ENCODE peak calls at places on chromosome X, in ten cellular contexts. D is GM23248, V is IMR-90, Y is coronary artery, B is tibial nerve, M is kidney, X is endothelial cell of umbilical vein, R is mammary epithelial cell, E is uterus, G is fibroblast of lung. J is an unnamed sample.

GRCh38 chrX:122941801-122942200 is 242.3 kb upstream of the GRIA3 start:
- DNase-seq in D (no peak), V (no peak), Y (no peak), B (no peak), M (no peak), X (no peak), R (peak), E (no peak), G (no peak), J (no peak)

GRCh38 chrX:138191998-138192397 is 519.5 kb downstream of the FGF13 start:
- DNase-seq in D (peak), V (peak), Y (no peak), B (peak), M (no peak), X (no peak), R (peak), E (no peak), G (peak), J (peak)

GRCh38 chrX:134908235-134908834 is 82.5 kb upstream of the SMIM10 start:
- DNase-seq in D (peak), V (peak), Y (no peak), B (no peak), M (no peak), X (peak), R (peak), E (no peak), G (peak), J (peak)

GRCh38 chrX:9866633-9867032 is 80.4 kb downstream of the SHROOM2 start:
- DNase-seq in D (no peak), V (no peak), Y (no peak), B (no peak), M (no peak), X (peak), R (no peak), E (peak), G (peak), J (no peak)

GRCh38 chrX:16981980-16982379 is 35.5 kb downstream of the REPS2 start:
- DNase-seq in D (no peak), V (no peak), Y (no peak), B (no peak), M (no peak), X (no peak), R (no peak), E (no peak), G (no peak), J (no peak)

GRCh38 chrX:24282381-24283121 is 31.3 kb downstream of the SUPT20HL2 start:
- DNase-seq in D (peak), V (peak), Y (no peak), B (no peak), M (no peak), X (no peak), R (no peak), E (no peak), G (peak), J (no peak)

GRCh38 chrX:136268051-136269048 is 17.1 kb upstream of the MAP7D3 start:
- DNase-seq in D (peak), V (peak), Y (no peak), B (peak), M (no peak), X (peak), R (no peak), E (peak), G (peak), J (no peak)

GRCh38 chrX:151393514-151393913 is 3.5 kb upstream of the VMA21 start:
- DNase-seq in D (no peak), V (no peak), Y (no peak), B (no peak), M (no peak), X (no peak), R (no peak), E (no peak), G (no peak), J (no peak)

GRCh38 chrX:38260231-38260630 is 39.6 kb upstream of the SRPX start:
- DNase-seq in D (peak), V (peak), Y (no peak), B (no peak), M (no peak), X (peak), R (no peak), E (no peak), G (peak), J (peak)

GRCh38 chrX:38205037-38205436 is 15.6 kb downstream of the SRPX start:
- DNase-seq in D (no peak), V (no peak), Y (no peak), B (no peak), M (no peak), X (no peak), R (no peak), E (no peak), G (no peak), J (no peak)

GRCh38 chrX:71815906-71816156 is 52.7 kb downstream of the CXorf49B start:
- DNase-seq in D (no peak), V (no peak), Y (no peak), B (no peak), M (no peak), X (no peak), R (no peak), E (no peak), G (no peak), J (no peak)

GRCh38 chrX:155997436-155997835 is at the start of gene IL9R:
- DNase-seq in D (no peak), V (no peak), Y (no peak), B (no peak), M (no peak), X (no peak), R (no peak), E (no peak), G (no peak), J (no peak)

GRCh38 chrX:25175743-25176142 is 160.0 kb upstream of the ARX start:
- DNase-seq in D (no peak), V (no peak), Y (no peak), B (no peak), M (no peak), X (no peak), R (no peak), E (no peak), G (no peak), J (no peak)

GRCh38 chrX:45135616-45136015 is 65.1 kb downstream of the DIPK2B start:
- DNase-seq in D (no peak), V (no peak), Y (no peak), B (no peak), M (no peak), X (no peak), R (no peak), E (no peak), G (no peak), J (no peak)

GRCh38 chrX:131289527-131289926 is 421 bp upstream of the IGSF1 start:
- DNase-seq in D (no peak), V (no peak), Y (no peak), B (no peak), M (no peak), X (no peak), R (no peak), E (no peak), G (no peak), J (no peak)

GRCh38 chrX:46649421-46650260 is 76.1 kb downstream of the CHST7 start:
- DNase-seq in D (peak), V (peak), Y (no peak), B (no peak), M (no peak), X (peak), R (no peak), E (peak), G (peak), J (no peak)

GRCh38 chrX:46169808-46170207 is 375.4 kb downstream of the ZNF674 start:
- DNase-seq in D (peak), V (no peak), Y (no peak), B (no peak), M (no peak), X (no peak), R (peak), E (no peak), G (no peak), J (no peak)

GRCh38 chrX:116194649-116195048 is 24.1 kb downstream of the AGTR2 start:
- DNase-seq in D (no peak), V (no peak), Y (no peak), B (no peak), M (no peak), X (no peak), R (no peak), E (no peak), G (no peak), J (no peak)

GRCh38 chrX:19747672-19748610 is 139.5 kb downstream of the SH3KBP1 start:
- DNase-seq in D (no peak), V (no peak), Y (no peak), B (no peak), M (no peak), X (no peak), R (no peak), E (no peak), G (no peak), J (no peak)

GRCh38 chrX:1657367-1658082 is 42.7 kb downstream of the ASMT start:
- DNase-seq in D (peak), V (no peak), Y (no peak), B (no peak), M (no peak), X (peak), R (peak), E (peak), G (no peak), J (no peak)

GRCh38 chrX:139388234-139388633 is 142.3 kb upstream of the F9 start:
- DNase-seq in D (no peak), V (no peak), Y (no peak), B (no peak), M (no peak), X (no peak), R (no peak), E (no peak), G (no peak), J (no peak)

GRCh38 chrX:15107367-15107988 is 162.4 kb downstream of the ASB9 start:
- DNase-seq in D (no peak), V (no peak), Y (no peak), B (no peak), M (no peak), X (no peak), R (no peak), E (no peak), G (no peak), J (no peak)

GRCh38 chrX:55160685-55161552 is 59.2 kb upstream of the PAGE5 start:
- DNase-seq in D (peak), V (peak), Y (peak), B (peak), M (peak), X (peak), R (peak), E (peak), G (peak), J (peak)

GRCh38 chrX:22395372-22395771 is 122.7 kb downstream of the CBLL2 start:
- DNase-seq in D (peak), V (peak), Y (no peak), B (no peak), M (no peak), X (peak), R (peak), E (no peak), G (peak), J (peak)

GRCh38 chrX:9955506-9955905 is 11.7 kb upstream of the CLDN34 start:
- DNase-seq in D (peak), V (peak), Y (no peak), B (no peak), M (no peak), X (no peak), R (no peak), E (no peak), G (peak), J (peak)

GRCh38 chrX:129678176-129678880 is 23.6 kb upstream of the APLN start:
- DNase-seq in D (peak), V (no peak), Y (peak), B (no peak), M (peak), X (peak), R (no peak), E (peak), G (peak), J (no peak)

GRCh38 chrX:103063918-103064434 is at the start of gene BEX1:
- DNase-seq in D (peak), V (no peak), Y (no peak), B (no peak), M (peak), X (no peak), R (peak), E (peak), G (peak), J (peak)

GRCh38 chrX:40105016-40105790 is 7.4 kb upstream of the BCOR start:
- DNase-seq in D (peak), V (no peak), Y (no peak), B (no peak), M (peak), X (peak), R (peak), E (peak), G (no peak), J (no peak)

GRCh38 chrX:102008901-102009300 is 77.1 kb upstream of the ZMAT1 start:
- DNase-seq in D (no peak), V (no peak), Y (no peak), B (no peak), M (no peak), X (no peak), R (no peak), E (no peak), G (no peak), J (no peak)

GRCh38 chrX:49876750-49877149 is 2.5 kb upstream of the USP27X start:
- DNase-seq in D (peak), V (peak), Y (no peak), B (peak), M (no peak), X (peak), R (peak), E (no peak), G (peak), J (peak)

GRCh38 chrX:2967998-2968909 is 38.1 kb upstream of the ARSH start:
- DNase-seq in D (peak), V (peak), Y (no peak), B (no peak), M (no peak), X (peak), R (peak), E (no peak), G (peak), J (peak)

GRCh38 chrX:77003530-77003929 is 443.7 kb upstream of the FGF16 start:
- DNase-seq in D (no peak), V (no peak), Y (no peak), B (no peak), M (no peak), X (no peak), R (no peak), E (no peak), G (no peak), J (no peak)

GRCh38 chrX:123860983-123861382 is 1.1 kb downstream of the XIAP start:
- DNase-seq in D (peak), V (peak), Y (no peak), B (no peak), M (no peak), X (peak), R (peak), E (no peak), G (peak), J (peak)

GRCh38 chrX:55488559-55489314 is 911 bp downstream of the USP51 start:
- DNase-seq in D (peak), V (peak), Y (peak), B (peak), M (peak), X (peak), R (no peak), E (peak), G (peak), J (peak)

GRCh38 chrX:18441780-18442367 is 16.5 kb downstream of the CDKL5 start:
- DNase-seq in D (no peak), V (no peak), Y (no peak), B (no peak), M (no peak), X (no peak), R (no peak), E (no peak), G (no peak), J (no peak)

DNA sequence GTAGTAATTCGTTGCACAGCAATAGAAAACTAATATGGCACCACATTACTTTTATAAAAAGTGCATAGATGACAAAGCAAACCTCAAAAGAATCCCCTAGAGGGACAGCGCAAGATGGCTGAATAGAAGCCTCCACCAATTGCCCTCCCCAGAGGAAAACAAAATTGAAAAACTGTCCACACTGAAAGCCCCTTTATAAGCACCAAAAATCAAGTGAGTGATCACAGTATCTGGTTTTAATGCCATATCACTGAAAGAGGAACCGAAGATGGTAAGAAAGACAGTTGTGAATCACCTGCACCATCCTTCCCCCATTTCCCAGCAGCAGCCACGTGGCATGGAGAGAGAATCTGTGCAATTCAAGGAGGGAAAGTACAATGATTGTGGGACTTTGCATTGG is 522.2 kb downstream of the GLUD2 start:
- DNase-seq in D (no peak), V (no peak), Y (no peak), B (no peak), M (no peak), X (no peak), R (no peak), E (no peak), G (no peak), J (no peak)
- H3K27ac ChIP-seq in D (no peak), V (no peak), Y (no peak), B (no peak), M (no peak), X (no peak), R (no peak), E (no peak), G (no peak), J (no peak)

DNA sequence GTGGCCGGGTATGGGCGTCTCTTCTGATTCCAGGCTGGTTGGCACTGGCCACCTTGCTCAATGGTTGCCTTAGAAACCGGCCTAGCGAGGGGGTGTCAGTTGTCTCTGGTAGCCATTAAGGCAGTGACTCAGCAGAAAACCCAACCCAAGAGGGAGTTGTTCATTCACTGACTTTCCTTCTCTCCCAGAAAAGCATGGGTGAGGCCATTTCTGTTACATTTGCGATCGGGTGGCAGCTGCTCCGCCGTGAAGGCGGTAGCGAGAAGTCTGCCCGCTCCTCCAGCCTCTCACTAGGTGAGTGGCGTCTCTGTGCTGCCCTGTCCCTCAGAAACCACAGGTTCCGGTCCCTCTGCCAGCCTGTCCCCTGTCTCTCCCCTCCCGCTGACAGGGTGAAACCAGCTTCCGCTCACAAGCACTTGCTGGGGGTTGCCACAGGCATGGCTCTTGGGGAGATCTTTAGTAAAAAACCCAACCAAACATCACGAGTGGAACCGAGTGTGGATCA is 17.4 kb downstream of the IRAK1 start:
- DNase-seq in D (peak), V (peak), Y (no peak), B (no peak), M (no peak), X (no peak), R (no peak), E (no peak), G (peak), J (no peak)
- H3K4me3 ChIP-seq in D (peak), V (no peak), Y (no peak), B (no peak), M (no peak), X (no peak), R (no peak), E (no peak), G (no peak), J (no peak)

GRCh38 chrX:132750312-132751042 is 208.0 kb downstream of the HS6ST2 start:
- DNase-seq in D (no peak), V (no peak), Y (no peak), B (no peak), M (no peak), X (no peak), R (no peak), E (no peak), G (no peak), J (no peak)

GRCh38 chrX:132748909-132749308 is 209.5 kb downstream of the HS6ST2 start:
- DNase-seq in D (no peak), V (no peak), Y (no peak), B (no peak), M (no peak), X (no peak), R (no peak), E (no peak), G (no peak), J (no peak)

GRCh38 chrX:132749406-132749805 is 209.0 kb downstream of the HS6ST2 start:
- DNase-seq in D (no peak), V (no peak), Y (no peak), B (no peak), M (no peak), X (no peak), R (no peak), E (no peak), G (no peak), J (no peak)

GRCh38 chrX:132748268-132748667 is 210.2 kb downstream of the HS6ST2 start:
- DNase-seq in D (no peak), V (no peak), Y (no peak), B (no peak), M (no peak), X (no peak), R (no peak), E (no peak), G (no peak), J (no peak)

GRCh38 chrX:132751043-132751690 is 207.3 kb downstream of the HS6ST2 start:
- DNase-seq in D (no peak), V (no peak), Y (no peak), B (no peak), M (no peak), X (no peak), R (no peak), E (no peak), G (no peak), J (no peak)
- H3K27ac ChIP-seq in D (no peak), V (no peak), Y (no peak), B (no peak), M (no peak), X (no peak), R (no peak), E (no peak), G (no peak), J (no peak)

GRCh38 chrX:68694429-68695205 is 47.2 kb downstream of the STARD8 start:
- DNase-seq in D (peak), V (no peak), Y (no peak), B (no peak), M (no peak), X (no peak), R (no peak), E (no peak), G (no peak), J (no peak)
- H3K4me3 ChIP-seq in D (peak), V (peak), Y (peak), B (peak), M (peak), X (peak), R (no peak), E (peak), G (peak), J (no peak)